ENCODE peak calls at places on chromosome 21, in six cellular contexts. One of them, this sample, is unnamed.

GRCh38 chr21:38312822-38313221 is 56.0 kb downstream of the KCNJ15 start:
- ATAC-seq in K562: no peak
- ATAC-seq in GM12878: no peak
- ATAC-seq in upper lobe of left lung: no peak
- ATAC-seq in A549: no peak
- ATAC-seq in HepG2: no peak
- ATAC-seq in this sample: no peak

GRCh38 chr21:14602418-14602987 is 56.4 kb upstream of the SAMSN1 start:
- ATAC-seq in A549: no peak
- ATAC-seq in HepG2: no peak
- ATAC-seq in K562: peak; percentile 46
- ATAC-seq in GM12878: peak; percentile 90
- ATAC-seq in upper lobe of left lung: no peak
- ATAC-seq in this sample: no peak

GRCh38 chr21:25183577-25183976 is 423.7 kb downstream of the MRPL39 start:
- ATAC-seq in GM12878: no peak
- ATAC-seq in HepG2: no peak
- ATAC-seq in upper lobe of left lung: no peak
- ATAC-seq in K562: no peak
- ATAC-seq in A549: no peak
- ATAC-seq in this sample: no peak

GRCh38 chr21:37484535-37485474 is 118.2 kb downstream of the DYRK1A start:
- ATAC-seq in HepG2: no peak
- ATAC-seq in A549: no peak
- ATAC-seq in upper lobe of left lung: no peak
- ATAC-seq in K562: peak; percentile 42
- ATAC-seq in GM12878: no peak
- ATAC-seq in this sample: no peak

GRCh38 chr21:36816556-36817130 is 117.7 kb downstream of the SIM2 start:
- ATAC-seq in HepG2: no peak
- ATAC-seq in A549: no peak
- ATAC-seq in GM12878: no peak
- ATAC-seq in K562: no peak
- ATAC-seq in upper lobe of left lung: no peak
- ATAC-seq in this sample: no peak

GRCh38 chr21:37904879-37905278 is 11.4 kb downstream of the KCNJ6 start:
- ATAC-seq in HepG2: no peak
- ATAC-seq in K562: no peak
- ATAC-seq in upper lobe of left lung: peak; percentile 12
- ATAC-seq in GM12878: no peak
- ATAC-seq in A549: no peak
- ATAC-seq in this sample: no peak

GRCh38 chr21:31351438-31351837 is 7.4 kb upstream of the TIAM1 start:
- ATAC-seq in HepG2: no peak
- ATAC-seq in K562: no peak
- ATAC-seq in GM12878: no peak
- ATAC-seq in A549: no peak
- ATAC-seq in upper lobe of left lung: no peak
- ATAC-seq in this sample: no peak

GRCh38 chr21:15781986-15782385 is 52.2 kb downstream of the USP25 start:
- ATAC-seq in upper lobe of left lung: no peak
- ATAC-seq in A549: no peak
- ATAC-seq in HepG2: peak; percentile 51
- ATAC-seq in K562: no peak
- ATAC-seq in GM12878: no peak
- ATAC-seq in this sample: no peak

GRCh38 chr21:46392921-46393320 is 65.8 kb upstream of the DIP2A start:
- ATAC-seq in upper lobe of left lung: peak; percentile 86
- ATAC-seq in GM12878: no peak
- ATAC-seq in HepG2: no peak
- ATAC-seq in K562: peak; percentile 50
- ATAC-seq in A549: no peak
- ATAC-seq in this sample: peak; percentile 69

GRCh38 chr21:36891123-36891522 is 75.3 kb downstream of the HLCS start:
- ATAC-seq in GM12878: no peak
- ATAC-seq in HepG2: no peak
- ATAC-seq in A549: no peak
- ATAC-seq in K562: no peak
- ATAC-seq in upper lobe of left lung: no peak
- ATAC-seq in this sample: no peak

GRCh38 chr21:42146821-42147220 is 72.1 kb upstream of the ABCG1 start:
- ATAC-seq in upper lobe of left lung: no peak
- ATAC-seq in GM12878: no peak
- ATAC-seq in HepG2: peak; percentile 14
- ATAC-seq in K562: no peak
- ATAC-seq in A549: no peak
- ATAC-seq in this sample: no peak

GRCh38 chr21:14290584-14290983 is 74.6 kb downstream of the RBM11 start:
- ATAC-seq in upper lobe of left lung: no peak
- ATAC-seq in A549: no peak
- ATAC-seq in K562: peak; percentile 76
- ATAC-seq in HepG2: no peak
- ATAC-seq in GM12878: no peak
- ATAC-seq in this sample: no peak

GRCh38 chr21:28148400-28149064 is 844.1 kb downstream of the LTN1 start:
- ATAC-seq in HepG2: no peak
- ATAC-seq in upper lobe of left lung: no peak
- ATAC-seq in GM12878: no peak
- ATAC-seq in A549: no peak
- ATAC-seq in K562: no peak
- ATAC-seq in this sample: no peak

GRCh38 chr21:41965045-41965444 is 11.2 kb upstream of the C2CD2 start:
- ATAC-seq in K562: no peak
- ATAC-seq in GM12878: peak; percentile 34
- ATAC-seq in upper lobe of left lung: no peak
- ATAC-seq in A549: no peak
- ATAC-seq in HepG2: no peak
- ATAC-seq in this sample: no peak

GRCh38 chr21:38609580-38609979 is 111.3 kb upstream of the ERG start:
- ATAC-seq in HepG2: no peak
- ATAC-seq in GM12878: no peak
- ATAC-seq in K562: no peak
- ATAC-seq in A549: no peak
- ATAC-seq in upper lobe of left lung: no peak
- ATAC-seq in this sample: no peak

GRCh38 chr21:37423103-37423502 is 56.5 kb downstream of the DYRK1A start:
- ATAC-seq in A549: no peak
- ATAC-seq in HepG2: no peak
- ATAC-seq in upper lobe of left lung: no peak
- ATAC-seq in K562: no peak
- ATAC-seq in GM12878: no peak
- ATAC-seq in this sample: no peak

GRCh38 chr21:36835383-36835795 is 131.1 kb downstream of the HLCS start:
- ATAC-seq in A549: peak; percentile 70
- ATAC-seq in upper lobe of left lung: peak; percentile 46
- ATAC-seq in HepG2: no peak
- ATAC-seq in K562: peak; percentile 73
- ATAC-seq in GM12878: no peak
- ATAC-seq in this sample: no peak

GRCh38 chr21:41631564-41632461 is 123.9 kb upstream of the TMPRSS2 start:
- ATAC-seq in GM12878: no peak
- ATAC-seq in K562: no peak
- ATAC-seq in A549: peak; percentile 57
- ATAC-seq in upper lobe of left lung: no peak
- ATAC-seq in HepG2: peak; percentile 61
- ATAC-seq in this sample: no peak

GRCh38 chr21:37993071-37993470 is 76.8 kb upstream of the KCNJ6 start:
- ATAC-seq in A549: no peak
- ATAC-seq in HepG2: no peak
- ATAC-seq in upper lobe of left lung: no peak
- ATAC-seq in K562: no peak
- ATAC-seq in GM12878: no peak
- ATAC-seq in this sample: no peak

GRCh38 chr21:34737115-34737514 is 68.3 kb downstream of the CLIC6 start:
- ATAC-seq in HepG2: no peak
- ATAC-seq in upper lobe of left lung: peak; percentile 8
- ATAC-seq in K562: no peak
- ATAC-seq in A549: no peak
- ATAC-seq in GM12878: no peak
- ATAC-seq in this sample: no peak

GRCh38 chr21:41958886-41959563 is 5.2 kb upstream of the C2CD2 start:
- ATAC-seq in HepG2: no peak
- ATAC-seq in K562: no peak
- ATAC-seq in upper lobe of left lung: no peak
- ATAC-seq in A549: no peak
- ATAC-seq in GM12878: no peak
- ATAC-seq in this sample: no peak

GRCh38 chr21:17699524-17700189 is 87.0 kb upstream of the BTG3 start:
- ATAC-seq in upper lobe of left lung: no peak
- ATAC-seq in HepG2: no peak
- ATAC-seq in A549: no peak
- ATAC-seq in K562: no peak
- ATAC-seq in GM12878: peak; percentile 94
- ATAC-seq in this sample: no peak

GRCh38 chr21:16624468-16625102 is 888.3 kb upstream of the CXADR start:
- ATAC-seq in upper lobe of left lung: no peak
- ATAC-seq in K562: no peak
- ATAC-seq in GM12878: no peak
- ATAC-seq in HepG2: no peak
- ATAC-seq in A549: no peak
- ATAC-seq in this sample: no peak

GRCh38 chr21:46350571-46350970 is 26.6 kb downstream of the PCNT start:
- ATAC-seq in K562: no peak
- ATAC-seq in HepG2: no peak
- ATAC-seq in upper lobe of left lung: no peak
- ATAC-seq in GM12878: no peak
- ATAC-seq in A549: no peak
- ATAC-seq in this sample: no peak

GRCh38 chr21:35139382-35139715 is 90.2 kb upstream of the RUNX1 start:
- ATAC-seq in upper lobe of left lung: no peak
- ATAC-seq in GM12878: no peak
- ATAC-seq in HepG2: no peak
- ATAC-seq in A549: no peak
- ATAC-seq in K562: no peak
- ATAC-seq in this sample: no peak

GRCh38 chr21:34958040-34958439 is 91.1 kb downstream of the RUNX1 start:
- ATAC-seq in GM12878: no peak
- ATAC-seq in HepG2: no peak
- ATAC-seq in upper lobe of left lung: no peak
- ATAC-seq in A549: no peak
- ATAC-seq in K562: no peak
- ATAC-seq in this sample: no peak

GRCh38 chr21:37087188-37087587 is 14.1 kb downstream of the TTC3 start:
- ATAC-seq in GM12878: no peak
- ATAC-seq in A549: no peak
- ATAC-seq in HepG2: no peak
- ATAC-seq in upper lobe of left lung: peak; percentile 50
- ATAC-seq in K562: peak; percentile 94
- ATAC-seq in this sample: no peak

GRCh38 chr21:29298348-29299045 is at the start of gene BACH1:
- ATAC-seq in K562: peak; percentile 86
- ATAC-seq in HepG2: peak; percentile 83
- ATAC-seq in upper lobe of left lung: peak; percentile 96
- ATAC-seq in GM12878: peak; percentile 61
- ATAC-seq in A549: peak; percentile 95
- ATAC-seq in this sample: peak; percentile 95
- TF ChIP-seq POLR2A in K562: peak; percentile 80
- TF ChIP-seq POLR2A in HepG2: peak; percentile 88
- TF ChIP-seq POLR2A in upper lobe of left lung: peak; percentile 92
- TF ChIP-seq POLR2A in GM12878: peak; percentile 98
- TF ChIP-seq POLR2A in A549: peak; percentile 55
- TF ChIP-seq POLR2A in this sample: peak; percentile 92

DNA sequence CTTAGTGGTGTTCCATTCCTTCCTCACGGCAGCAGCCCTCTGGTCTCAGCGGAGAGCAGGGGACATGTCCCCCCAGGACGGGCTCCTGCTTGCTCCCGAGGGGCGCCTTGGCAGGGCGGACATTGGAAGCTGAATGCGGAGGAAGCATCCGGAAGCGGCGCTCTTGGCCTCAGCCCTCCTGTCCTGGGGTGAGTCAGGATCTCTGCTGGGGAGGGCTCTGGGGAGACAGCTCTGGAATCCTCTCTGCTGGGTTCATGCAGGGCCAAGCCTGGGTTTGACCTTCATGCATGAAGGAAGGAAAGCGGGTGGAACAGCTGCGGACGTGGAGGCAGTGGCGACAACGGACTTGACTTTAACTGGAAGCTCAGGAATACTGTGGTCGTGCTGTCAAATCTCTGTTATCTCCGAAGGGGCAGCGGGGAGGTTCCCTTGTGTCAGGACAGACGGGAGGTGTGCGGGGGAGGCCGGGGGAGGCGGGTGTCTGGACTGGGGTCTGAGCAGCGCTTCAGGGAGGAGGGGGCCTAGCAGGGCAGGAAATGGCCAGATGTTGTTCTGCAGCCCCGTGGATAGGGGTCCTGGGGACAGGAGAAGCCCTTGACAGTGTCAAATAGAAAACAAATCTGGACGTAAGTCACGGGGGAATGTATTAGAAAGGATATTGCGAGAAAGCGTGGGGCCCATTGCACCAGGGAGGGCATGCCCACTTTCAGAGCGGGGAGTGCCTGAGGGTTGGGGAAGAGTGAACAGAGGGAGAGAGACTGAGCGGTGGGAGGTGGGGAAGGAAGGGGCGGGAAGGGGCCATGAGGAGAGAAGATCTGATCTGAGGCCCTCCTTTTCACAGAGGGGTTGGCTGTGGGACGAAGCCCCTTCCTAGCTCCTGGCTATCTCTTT is 26.6 kb downstream of the CRYAA start:
- ATAC-seq in A549: no peak
- ATAC-seq in upper lobe of left lung: peak; percentile 73
- ATAC-seq in HepG2: no peak
- ATAC-seq in GM12878: no peak
- ATAC-seq in K562: no peak
- ATAC-seq in this sample: peak; percentile 28
- TF ChIP-seq CTCF in A549: no peak
- TF ChIP-seq CTCF in upper lobe of left lung: no peak
- TF ChIP-seq CTCF in HepG2: no peak
- TF ChIP-seq CTCF in GM12878: no peak
- TF ChIP-seq CTCF in K562: no peak
- TF ChIP-seq CTCF in this sample: no peak

GRCh38 chr21:45040114-45040715 is 34.2 kb upstream of the ADARB1 start:
- ATAC-seq in K562: no peak
- ATAC-seq in upper lobe of left lung: no peak
- ATAC-seq in A549: peak; percentile 13
- ATAC-seq in HepG2: peak; percentile 80
- ATAC-seq in GM12878: no peak
- ATAC-seq in this sample: no peak

GRCh38 chr21:45040739-45041138 is 33.6 kb upstream of the ADARB1 start:
- ATAC-seq in K562: no peak
- ATAC-seq in HepG2: peak; percentile 53
- ATAC-seq in upper lobe of left lung: no peak
- ATAC-seq in A549: no peak
- ATAC-seq in GM12878: no peak
- ATAC-seq in this sample: peak; percentile 7

GRCh38 chr21:45041984-45042663 is 32.3 kb upstream of the ADARB1 start:
- ATAC-seq in A549: no peak
- ATAC-seq in HepG2: no peak
- ATAC-seq in GM12878: no peak
- ATAC-seq in upper lobe of left lung: no peak
- ATAC-seq in K562: no peak
- ATAC-seq in this sample: no peak

GRCh38 chr21:45042664-45043161 is 31.7 kb upstream of the ADARB1 start:
- ATAC-seq in HepG2: no peak
- ATAC-seq in GM12878: no peak
- ATAC-seq in A549: no peak
- ATAC-seq in K562: no peak
- ATAC-seq in upper lobe of left lung: no peak
- ATAC-seq in this sample: no peak

GRCh38 chr21:45041351-45041805 is 33.0 kb upstream of the ADARB1 start:
- ATAC-seq in upper lobe of left lung: peak; percentile 90
- ATAC-seq in HepG2: no peak
- ATAC-seq in GM12878: no peak
- ATAC-seq in K562: peak; percentile 52
- ATAC-seq in A549: no peak
- ATAC-seq in this sample: peak; percentile 97
- TF ChIP-seq EP300 in upper lobe of left lung: peak; percentile 52
- TF ChIP-seq EP300 in HepG2: no peak
- TF ChIP-seq EP300 in GM12878: no peak
- TF ChIP-seq EP300 in K562: no peak
- TF ChIP-seq EP300 in A549: no peak
- TF ChIP-seq EP300 in this sample: no peak

GRCh38 chr21:33380483-33380998 is 22.7 kb upstream of the IFNGR2 start:
- ATAC-seq in upper lobe of left lung: peak; percentile 96
- ATAC-seq in HepG2: peak; percentile 72
- ATAC-seq in A549: peak; percentile 99
- ATAC-seq in K562: peak; percentile 70
- ATAC-seq in GM12878: peak; percentile 70
- ATAC-seq in this sample: peak; percentile 94
- TF ChIP-seq POLR2A in upper lobe of left lung: no peak
- TF ChIP-seq POLR2A in HepG2: no peak
- TF ChIP-seq POLR2A in A549: no peak
- TF ChIP-seq POLR2A in K562: no peak
- TF ChIP-seq POLR2A in GM12878: peak; percentile 69
- TF ChIP-seq POLR2A in this sample: no peak

This sample was measured in gastroesophageal sphincter.